ENCODE peak calls at places on chromosomes 5 and 9, in seven cellular contexts. N is transverse colon, A is suprapubic skin, O is HCT116, W is breast epithelium, E is GM23338, M is stomach. P is an unnamed sample.

GRCh38 chr9:76403352-76403751 is 9.1 kb upstream of the RFK start:
- DNase-seq in N (no peak), A (no peak), O (peak), W (no peak), E (peak), M (no peak), P (no peak)

GRCh38 chr9:96199006-96199405 is 103.0 kb downstream of the HSD17B3 start:
- DNase-seq in N (no peak), A (no peak), O (no peak), W (no peak), E (no peak), M (no peak), P (no peak)

GRCh38 chr9:89185980-89186379 is 7.4 kb upstream of the SHC3 start:
- DNase-seq in N (no peak), A (no peak), O (no peak), W (no peak), E (peak), M (no peak), P (no peak)

GRCh38 chr9:94725293-94725692 is 1.2 kb upstream of the AOPEP start:
- DNase-seq in N (no peak), A (no peak), O (no peak), W (no peak), E (no peak), M (no peak), P (no peak)

GRCh38 chr9:121529237-121529987 is 29.8 kb upstream of the GGTA1 start:
- DNase-seq in N (peak), A (peak), O (no peak), W (peak), E (no peak), M (peak), P (peak)

GRCh38 chr9:5427005-5427404 is 10.7 kb downstream of the PLGRKT start:
- DNase-seq in N (no peak), A (no peak), O (no peak), W (no peak), E (no peak), M (no peak), P (no peak)

GRCh38 chr5:108025957-108026356 is 355.2 kb upstream of the EFNA5 start:
- DNase-seq in N (no peak), A (no peak), O (no peak), W (no peak), E (no peak), M (no peak), P (no peak)

GRCh38 chr5:96729156-96729555 is 67.0 kb downstream of the CAST start:
- DNase-seq in N (no peak), A (no peak), O (no peak), W (no peak), E (no peak), M (no peak), P (no peak)

GRCh38 chr9:136238342-136238732 is 7.3 kb downstream of the QSOX2 start:
- DNase-seq in N (no peak), A (no peak), O (no peak), W (no peak), E (no peak), M (no peak), P (no peak)

GRCh38 chr5:181159286-181160143 is 12.1 kb downstream of the OR2V2 start:
- DNase-seq in N (peak), A (peak), O (peak), W (peak), E (peak), M (peak), P (peak)

GRCh38 chr9:37559855-37560592 is 16.2 kb downstream of the FBXO10 start:
- DNase-seq in N (no peak), A (no peak), O (no peak), W (no peak), E (no peak), M (no peak), P (no peak)

GRCh38 chr5:134436523-134437339 is 25.1 kb upstream of the CDKN2AIPNL start:
- DNase-seq in N (peak), A (peak), O (no peak), W (peak), E (no peak), M (peak), P (peak)
- TF ChIP-seq POLR2AphosphoS5 in N (peak), A (no peak), O (no peak), W (peak), E (no peak), M (peak), P (peak)

GRCh38 chr9:30065888-30066287 is 2318.6 kb upstream of the ACO1 start:
- DNase-seq in N (no peak), A (no peak), O (peak), W (no peak), E (no peak), M (no peak), P (no peak)
- H3K27ac ChIP-seq in N (no peak), A (no peak), O (no peak), W (no peak), E (no peak), M (no peak), P (no peak)

DNA sequence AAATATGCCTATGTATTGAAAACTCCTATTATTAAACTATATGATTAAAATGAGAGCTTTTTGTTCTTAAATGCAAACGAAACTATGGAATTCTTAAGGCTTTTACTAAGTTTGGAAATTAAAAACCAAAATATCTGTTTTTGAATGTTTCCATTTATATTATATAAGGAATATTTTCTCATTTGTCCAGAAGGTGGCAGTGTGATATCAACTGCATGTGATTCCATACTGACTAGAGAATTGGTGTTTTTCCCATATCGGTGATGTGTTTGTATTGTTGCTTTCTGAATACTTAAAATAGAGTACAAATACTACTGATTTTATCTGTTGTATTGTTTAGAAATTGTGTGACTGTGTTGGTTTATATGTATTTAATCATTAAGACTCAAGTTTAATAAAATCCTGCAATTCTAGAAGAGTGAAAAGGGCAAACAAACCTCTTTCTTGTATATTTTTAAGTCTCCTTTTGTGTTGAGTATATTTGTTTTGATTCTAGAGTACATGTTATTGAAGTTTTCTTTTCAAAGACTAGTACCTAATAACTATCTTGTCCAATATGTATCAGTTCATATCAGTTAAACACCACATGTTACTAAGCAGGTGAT is 320.8 kb downstream of the CCDC171 start:
- DNase-seq in N (no peak), A (no peak), O (peak), W (no peak), E (peak), M (no peak), P (no peak)
- TF ChIP-seq CTCF in N (peak), A (peak), O (peak), W (peak), E (peak), M (peak), P (peak)

GRCh38 chr5:142926549-142926948 is 156.4 kb downstream of the ARHGAP26 start:
- DNase-seq in N (no peak), A (no peak), O (no peak), W (no peak), E (no peak), M (no peak), P (no peak)

GRCh38 chr5:142925795-142926194 is 155.6 kb downstream of the ARHGAP26 start:
- DNase-seq in N (no peak), A (no peak), O (no peak), W (no peak), E (no peak), M (no peak), P (peak)

GRCh38 chr5:142931896-142932686 is 161.9 kb downstream of the ARHGAP26 start:
- DNase-seq in N (no peak), A (no peak), O (no peak), W (no peak), E (peak), M (no peak), P (no peak)

GRCh38 chr5:142930395-142930794 is 160.2 kb downstream of the ARHGAP26 start:
- DNase-seq in N (no peak), A (no peak), O (no peak), W (no peak), E (no peak), M (no peak), P (no peak)

GRCh38 chr5:142929602-142930001 is 159.4 kb downstream of the ARHGAP26 start:
- DNase-seq in N (peak), A (no peak), O (no peak), W (no peak), E (no peak), M (no peak), P (no peak)
- TF ChIP-seq POLR2AphosphoS5 in N (no peak), A (no peak), O (no peak), W (peak), E (no peak), M (no peak), P (no peak)

GRCh38 chr9:124698265-124698664 is 72.8 kb downstream of the NR6A1 start:
- DNase-seq in N (no peak), A (no peak), O (no peak), W (no peak), E (no peak), M (no peak), P (no peak)
- H3K27ac ChIP-seq in N (no peak), A (no peak), O (no peak), W (no peak), E (no peak), M (no peak), P (no peak)